ENCODE peak calls at places on chromosomes 5 and 9, in four cellular contexts. One of them, this sample, is unnamed.

GRCh38 chr5:167208911-167209310 is 1082.5 kb upstream of the WWC1 start:
- DNase-seq in BJ: no peak
- DNase-seq in mucosa of descending colon: no peak
- DNase-seq in A549: no peak
- DNase-seq in this sample: no peak

GRCh38 chr5:127979475-127979874 is 104.1 kb upstream of the SLC12A2 start:
- DNase-seq in mucosa of descending colon: no peak
- DNase-seq in BJ: no peak
- DNase-seq in A549: no peak
- DNase-seq in this sample: no peak

GRCh38 chr5:88878976-88879375 is 4.0 kb downstream of the MEF2C start:
- DNase-seq in mucosa of descending colon: no peak
- DNase-seq in BJ: no peak
- DNase-seq in A549: no peak
- DNase-seq in this sample: no peak

GRCh38 chr9:124776952-124777645 is at the start of gene OLFML2A:
- DNase-seq in BJ: no peak
- DNase-seq in mucosa of descending colon: peak
- DNase-seq in A549: peak
- DNase-seq in this sample: peak

GRCh38 chr9:133951265-133951664 is 40.9 kb downstream of the VAV2 start:
- DNase-seq in mucosa of descending colon: peak
- DNase-seq in A549: no peak
- DNase-seq in BJ: no peak
- DNase-seq in this sample: no peak

GRCh38 chr5:123585871-123586270 is 73.9 kb downstream of the CSNK1G3 start:
- DNase-seq in mucosa of descending colon: no peak
- DNase-seq in BJ: no peak
- DNase-seq in A549: no peak
- DNase-seq in this sample: no peak

GRCh38 chr5:132807163-132807838 is 5.8 kb upstream of the SOWAHA start:
- DNase-seq in mucosa of descending colon: peak
- DNase-seq in BJ: no peak
- DNase-seq in A549: peak
- DNase-seq in this sample: peak

GRCh38 chr9:99389087-99390033 is 167.3 kb downstream of the SEC61B start:
- DNase-seq in mucosa of descending colon: no peak
- DNase-seq in A549: no peak
- DNase-seq in BJ: no peak
- DNase-seq in this sample: no peak

GRCh38 chr5:80125962-80126480 is 90.9 kb downstream of the THBS4 start:
- DNase-seq in BJ: peak
- DNase-seq in mucosa of descending colon: no peak
- DNase-seq in A549: no peak
- DNase-seq in this sample: no peak

GRCh38 chr5:146744358-146744757 is 134.2 kb downstream of the PPP2R2B start:
- DNase-seq in BJ: no peak
- DNase-seq in A549: no peak
- DNase-seq in mucosa of descending colon: no peak
- DNase-seq in this sample: peak

GRCh38 chr5:179437341-179438001 is 92.2 kb upstream of the ADAMTS2 start:
- DNase-seq in mucosa of descending colon: no peak
- DNase-seq in A549: no peak
- DNase-seq in BJ: no peak
- DNase-seq in this sample: no peak

GRCh38 chr9:745761-746414 is 95.6 kb upstream of the DMRT1 start:
- DNase-seq in BJ: no peak
- DNase-seq in A549: no peak
- DNase-seq in mucosa of descending colon: no peak
- DNase-seq in this sample: no peak

GRCh38 chr9:138023394-138024124 is 146.0 kb downstream of the CACNA1B start:
- DNase-seq in A549: no peak
- DNase-seq in BJ: no peak
- DNase-seq in mucosa of descending colon: no peak
- DNase-seq in this sample: no peak

GRCh38 chr9:99824378-99825157 is 2.9 kb downstream of the NR4A3 start:
- DNase-seq in mucosa of descending colon: peak
- DNase-seq in A549: peak
- DNase-seq in BJ: no peak
- DNase-seq in this sample: peak

GRCh38 chr5:7410936-7411511 is 15.1 kb downstream of the ADCY2 start:
- DNase-seq in mucosa of descending colon: no peak
- DNase-seq in BJ: no peak
- DNase-seq in A549: no peak
- DNase-seq in this sample: no peak

GRCh38 chr9:93288341-93288740 is 104.4 kb downstream of the WNK2 start:
- DNase-seq in BJ: no peak
- DNase-seq in mucosa of descending colon: no peak
- DNase-seq in A549: no peak
- DNase-seq in this sample: no peak

GRCh38 chr5:54835642-54836041 is 149.8 kb downstream of the ESM1 start:
- DNase-seq in BJ: no peak
- DNase-seq in mucosa of descending colon: no peak
- DNase-seq in A549: no peak
- DNase-seq in this sample: no peak

GRCh38 chr9:125985142-125985997 is 238.2 kb downstream of the PBX3 start:
- DNase-seq in A549: no peak
- DNase-seq in BJ: no peak
- DNase-seq in mucosa of descending colon: no peak
- DNase-seq in this sample: no peak

GRCh38 chr9:136757328-136757727 is 715 bp downstream of the LCN8 start:
- DNase-seq in BJ: no peak
- DNase-seq in mucosa of descending colon: no peak
- DNase-seq in A549: no peak
- DNase-seq in this sample: no peak
- TF ChIP-seq CTCF in BJ: no peak
- TF ChIP-seq CTCF in mucosa of descending colon: no peak
- TF ChIP-seq CTCF in A549: no peak
- TF ChIP-seq CTCF in this sample: no peak

DNA sequence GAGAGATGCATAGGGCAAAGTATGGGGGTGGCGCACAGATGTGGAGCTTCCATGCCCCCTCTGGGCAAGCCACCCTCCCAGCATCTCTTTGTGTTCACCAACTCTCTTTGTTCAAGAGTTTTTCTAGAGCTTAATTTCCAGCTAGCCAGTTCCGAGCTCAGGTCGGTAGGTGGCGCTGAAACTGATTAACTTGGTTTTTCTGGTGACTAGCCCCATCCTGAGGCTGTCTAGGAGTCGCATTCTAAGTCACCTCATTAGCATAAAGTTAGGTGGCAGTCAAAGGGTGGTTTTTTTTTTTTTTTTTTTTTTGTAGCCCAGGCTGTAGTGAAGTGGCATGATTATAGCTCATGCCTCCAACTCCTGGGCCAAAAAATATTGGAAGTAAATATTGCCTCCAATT is 476.4 kb downstream of the KDM4C start:
- DNase-seq in BJ: no peak
- DNase-seq in mucosa of descending colon: no peak
- DNase-seq in A549: peak
- DNase-seq in this sample: peak
- TF ChIP-seq CTCF in BJ: peak
- TF ChIP-seq CTCF in mucosa of descending colon: no peak
- TF ChIP-seq CTCF in A549: peak
- TF ChIP-seq CTCF in this sample: peak

DNA sequence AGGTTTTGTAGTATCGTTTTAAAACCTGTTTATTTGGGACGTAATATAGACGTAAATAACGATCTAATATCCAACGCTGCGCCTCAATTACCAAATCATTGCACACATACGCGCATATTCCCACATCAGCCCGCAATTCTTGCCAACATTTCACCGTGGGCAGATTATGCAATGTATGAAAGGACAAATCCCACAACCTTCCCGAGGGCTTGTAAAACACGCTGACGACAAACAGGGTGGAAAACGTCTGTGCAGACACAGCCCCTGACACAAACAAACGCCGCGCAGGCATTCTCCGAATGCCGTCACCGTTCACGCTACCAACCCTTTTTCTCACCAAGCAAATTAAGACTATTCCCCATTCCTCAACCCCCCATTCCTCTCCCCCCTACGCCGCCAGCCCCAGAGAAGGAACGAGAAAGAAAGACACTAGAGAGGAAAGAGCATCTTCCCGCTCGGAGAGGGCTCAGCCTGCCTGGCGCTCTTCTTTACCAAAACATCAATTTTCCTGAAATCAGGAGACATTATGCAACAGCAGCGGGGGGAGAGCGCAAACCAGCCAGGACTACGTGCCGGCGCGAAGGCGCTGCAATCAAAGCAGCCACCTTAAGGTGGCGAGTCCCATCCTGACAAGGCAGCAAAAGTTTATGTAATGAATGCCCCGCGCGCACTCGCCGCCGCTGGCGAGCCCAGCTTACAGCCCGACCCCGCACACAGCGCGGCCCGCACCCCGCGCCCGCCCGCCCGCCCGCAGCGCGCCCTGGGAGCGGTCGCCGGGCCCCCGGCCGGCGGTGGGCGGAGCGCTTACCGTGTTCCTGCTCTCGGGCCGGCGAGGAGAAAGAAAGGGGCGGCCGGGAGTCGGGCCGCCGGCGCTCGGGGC is 560 bp downstream of the NFIL3 start:
- DNase-seq in A549: peak
- DNase-seq in BJ: peak
- DNase-seq in mucosa of descending colon: peak
- DNase-seq in this sample: peak
- TF ChIP-seq CTCF in A549: peak
- TF ChIP-seq CTCF in BJ: peak
- TF ChIP-seq CTCF in mucosa of descending colon: no peak
- TF ChIP-seq CTCF in this sample: no peak

DNA sequence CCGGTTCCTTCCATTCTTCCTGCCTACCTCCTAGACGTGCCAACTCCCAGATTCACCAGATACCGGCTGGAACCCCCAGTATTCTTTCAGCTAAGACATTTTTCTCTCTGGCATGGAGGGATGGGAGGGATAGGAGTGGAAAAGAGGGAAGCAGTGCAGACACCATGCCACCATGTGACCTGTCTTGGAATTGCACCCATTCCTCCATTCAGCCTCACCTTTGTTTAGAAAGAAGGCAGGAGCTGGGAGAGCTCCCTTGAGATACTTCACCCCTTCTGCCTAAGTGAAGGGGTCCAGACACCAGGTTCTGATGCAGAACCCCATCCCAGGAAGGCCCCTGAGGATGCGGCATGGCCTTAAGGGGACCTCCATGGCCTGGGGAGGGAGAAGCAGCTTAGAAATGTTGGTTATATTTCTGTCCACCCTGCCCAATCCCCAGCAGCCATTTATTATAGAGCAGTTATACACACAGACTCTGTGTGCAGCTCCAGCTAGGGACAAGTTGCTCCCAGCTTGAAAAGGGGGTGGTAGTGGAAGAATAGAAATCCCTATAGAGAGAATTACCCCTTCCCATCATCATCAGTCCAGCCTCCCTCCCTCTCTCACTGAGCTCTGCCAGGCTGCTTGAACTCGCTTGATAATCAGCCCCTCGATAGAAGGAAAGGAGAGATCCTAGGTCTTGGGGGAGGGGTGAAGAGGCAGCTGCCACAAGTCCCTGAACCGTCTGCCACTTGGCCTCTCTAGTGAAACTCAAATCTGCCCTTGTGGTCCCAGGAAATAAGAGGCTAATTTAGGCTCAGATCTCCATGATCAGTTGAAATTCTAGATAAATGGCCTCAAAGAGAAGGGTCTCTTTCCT is 5.1 kb downstream of the DNAJB5 start:
- DNase-seq in A549: peak
- DNase-seq in mucosa of descending colon: no peak
- DNase-seq in BJ: no peak
- DNase-seq in this sample: peak
- TF ChIP-seq CTCF in A549: peak
- TF ChIP-seq CTCF in mucosa of descending colon: peak
- TF ChIP-seq CTCF in BJ: peak
- TF ChIP-seq CTCF in this sample: peak

GRCh38 chr5:173187054-173187743 is 42.9 kb downstream of the BNIP1 start:
- DNase-seq in mucosa of descending colon: no peak
- DNase-seq in A549: no peak
- DNase-seq in BJ: no peak
- DNase-seq in this sample: no peak
- TF ChIP-seq CTCF in mucosa of descending colon: no peak
- TF ChIP-seq CTCF in A549: no peak
- TF ChIP-seq CTCF in BJ: no peak
- TF ChIP-seq CTCF in this sample: peak

GRCh38 chr5:40634593-40634992 is 45.1 kb upstream of the PTGER4 start:
- DNase-seq in A549: no peak
- DNase-seq in mucosa of descending colon: no peak
- DNase-seq in BJ: no peak
- DNase-seq in this sample: no peak
- TF ChIP-seq CTCF in A549: no peak
- TF ChIP-seq CTCF in mucosa of descending colon: no peak
- TF ChIP-seq CTCF in BJ: no peak
- TF ChIP-seq CTCF in this sample: no peak

GRCh38 chr5:150215978-150216944 is 26.4 kb downstream of the SLC6A7 start:
- DNase-seq in BJ: no peak
- DNase-seq in A549: no peak
- DNase-seq in mucosa of descending colon: peak
- DNase-seq in this sample: no peak

GRCh38 chr5:150219142-150219541 is 29.3 kb downstream of the SLC6A7 start:
- DNase-seq in mucosa of descending colon: no peak
- DNase-seq in A549: no peak
- DNase-seq in BJ: no peak
- DNase-seq in this sample: no peak

GRCh38 chr5:150218693-150219035 is 28.8 kb downstream of the SLC6A7 start:
- DNase-seq in A549: no peak
- DNase-seq in mucosa of descending colon: no peak
- DNase-seq in BJ: no peak
- DNase-seq in this sample: no peak

GRCh38 chr5:150217874-150218692 is 28.2 kb downstream of the SLC6A7 start:
- DNase-seq in BJ: no peak
- DNase-seq in A549: peak
- DNase-seq in mucosa of descending colon: peak
- DNase-seq in this sample: peak

GRCh38 chr5:150217041-150217440 is 27.2 kb downstream of the SLC6A7 start:
- DNase-seq in BJ: no peak
- DNase-seq in A549: no peak
- DNase-seq in mucosa of descending colon: peak
- DNase-seq in this sample: no peak
- TF ChIP-seq CTCF in BJ: no peak
- TF ChIP-seq CTCF in A549: no peak
- TF ChIP-seq CTCF in mucosa of descending colon: no peak
- TF ChIP-seq CTCF in this sample: no peak

DNA sequence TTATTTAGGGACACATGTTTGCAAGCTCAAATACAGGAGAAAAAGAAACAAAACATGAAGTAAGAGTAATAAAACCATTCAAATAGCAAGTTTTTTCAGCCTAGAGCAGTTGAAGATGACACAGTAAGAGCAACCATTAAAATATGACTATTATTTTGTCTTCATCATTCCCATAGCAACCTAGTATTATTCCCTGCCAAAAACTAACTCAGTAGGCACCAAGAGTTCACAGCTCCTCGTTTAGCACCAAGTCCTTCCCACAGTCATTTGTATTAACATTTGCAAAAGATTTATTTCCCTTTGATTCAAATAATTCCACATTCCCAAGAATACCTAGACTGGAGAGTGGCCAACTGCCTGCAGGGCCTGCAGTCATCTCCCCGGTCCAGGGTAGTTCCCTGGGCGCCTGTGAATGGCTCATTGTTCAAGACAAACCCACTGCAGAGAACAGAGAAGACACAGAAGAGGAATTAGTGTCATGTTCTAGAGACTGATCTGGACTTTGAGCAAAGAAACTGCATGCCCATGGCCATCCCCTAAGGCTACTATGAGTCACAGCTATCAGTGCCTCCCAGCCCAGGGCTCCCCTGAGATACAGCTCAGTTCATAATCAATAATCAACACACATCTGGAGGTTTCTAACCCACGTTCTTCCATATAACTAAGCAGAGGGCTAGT is 139.1 kb upstream of the MAP3K1 start:
- DNase-seq in A549: no peak
- DNase-seq in BJ: no peak
- DNase-seq in mucosa of descending colon: no peak
- DNase-seq in this sample: no peak
- TF ChIP-seq CTCF in A549: no peak
- TF ChIP-seq CTCF in BJ: no peak
- TF ChIP-seq CTCF in mucosa of descending colon: no peak
- TF ChIP-seq CTCF in this sample: no peak

This sample was measured in endothelial cell.